ENCODE peak calls at places on chromosome 5, in ten cellular contexts. P is colonic mucosa, Y is right cardiac atrium, I is mammary epithelial cell, R is SJCRH30, A is A549, J is heart left ventricle, W is tibial artery, K is uterus, V is GM23248. D is an unnamed sample. For H3K4me1, the result is how much of the 10 kb centered on the place peaks cover.

GRCh38 chr5:55584398-55585265 is 49.9 kb upstream of the PLPP1 start:
- DNase-seq in Y (no peak), J (no peak), K (no peak), A (no peak), R (no peak), I (no peak), P (no peak), W (no peak), V (no peak), D (no peak)

GRCh38 chr5:124790895-124791732 is 44.7 kb upstream of the ZNF608 start:
- DNase-seq in J (no peak), P (peak), I (peak), R (peak), Y (no peak), A (peak), V (peak), W (no peak), K (no peak), D (no peak)

GRCh38 chr5:55232194-55232984 is 1.0 kb downstream of the CCNO start:
- DNase-seq in P (peak), V (peak), A (peak), K (no peak), J (no peak), W (no peak), I (peak), R (peak), Y (no peak), D (no peak)

GRCh38 chr5:31948006-31948405 is 226.1 kb downstream of the GOLPH3 start:
- DNase-seq in K (no peak), J (no peak), W (no peak), R (no peak), Y (no peak), I (peak), A (no peak), V (no peak), P (no peak), D (no peak)

GRCh38 chr5:67111779-67112178 is 84.8 kb downstream of the CD180 start:
- DNase-seq in Y (no peak), P (no peak), W (no peak), K (no peak), I (no peak), A (no peak), J (no peak), R (no peak), V (no peak), D (no peak)

GRCh38 chr5:1660037-1660400 is 136.3 kb upstream of the LPCAT1 start:
- DNase-seq in R (no peak), I (no peak), J (no peak), Y (peak), K (no peak), V (no peak), P (no peak), A (no peak), W (no peak), D (no peak)

GRCh38 chr5:31273161-31273560 is 79.7 kb downstream of the CDH6 start:
- DNase-seq in R (no peak), A (no peak), Y (no peak), P (no peak), W (no peak), K (no peak), J (no peak), I (no peak), V (no peak), D (no peak)

GRCh38 chr5:29853711-29854110 is 1339.8 kb upstream of the CDH6 start:
- DNase-seq in W (no peak), A (no peak), K (no peak), P (no peak), R (no peak), V (no peak), J (no peak), Y (no peak), I (no peak), D (no peak)

GRCh38 chr5:145887976-145888574 is 15.3 kb upstream of the GRXCR2 start:
- DNase-seq in Y (no peak), P (peak), I (peak), K (no peak), W (no peak), R (no peak), J (no peak), A (peak), V (peak), D (no peak)

GRCh38 chr5:90518666-90519065 is 10.7 kb downstream of the LYSMD3 start:
- DNase-seq in V (peak), J (no peak), A (peak), W (no peak), R (no peak), K (no peak), I (peak), Y (no peak), P (no peak), D (no peak)

GRCh38 chr5:172179032-172179989 is 8.7 kb downstream of the STK10 start:
- DNase-seq in V (no peak), R (peak), P (peak), Y (no peak), I (no peak), W (no peak), J (peak), K (no peak), A (no peak), D (peak)

GRCh38 chr5:149239917-149240316 is 31.7 kb upstream of the AFAP1L1 start:
- DNase-seq in W (no peak), J (no peak), P (no peak), I (no peak), V (no peak), Y (no peak), A (no peak), R (no peak), K (no peak), D (no peak)

GRCh38 chr5:81787843-81788242 is 36.9 kb upstream of the SSBP2 start:
- DNase-seq in P (peak), A (peak), J (peak), K (peak), W (peak), Y (no peak), V (peak), R (peak), I (peak), D (no peak)

GRCh38 chr5:122403256-122403655 is 91.2 kb downstream of the SNCAIP start:
- DNase-seq in K (no peak), A (no peak), I (no peak), Y (no peak), V (no peak), J (no peak), W (no peak), R (no peak), P (no peak), D (no peak)

GRCh38 chr5:124043456-124043855 is 531.5 kb downstream of the CSNK1G3 start:
- DNase-seq in R (no peak), J (no peak), V (no peak), K (no peak), P (no peak), W (no peak), I (no peak), A (peak), Y (no peak), D (no peak)

GRCh38 chr5:120073722-120074121 is 390.4 kb upstream of the PRR16 start:
- DNase-seq in R (peak), W (no peak), I (no peak), K (no peak), V (no peak), Y (no peak), P (no peak), J (no peak), A (no peak), D (no peak)

GRCh38 chr5:2185646-2186471 is 303.1 kb upstream of the IRX4 start:
- DNase-seq in W (no peak), R (no peak), K (no peak), I (no peak), V (no peak), P (peak), J (no peak), A (no peak), Y (no peak), D (no peak)

GRCh38 chr5:179403426-179404147 is 58.3 kb upstream of the ADAMTS2 start:
- DNase-seq in W (no peak), I (no peak), V (no peak), P (no peak), A (no peak), Y (no peak), K (no peak), J (no peak), R (no peak), D (no peak)

GRCh38 chr5:169296456-169297220 is 4.3 kb downstream of the SLIT3 start:
- DNase-seq in I (no peak), J (no peak), W (peak), Y (peak), V (peak), K (peak), A (peak), P (peak), R (no peak), D (no peak)

GRCh38 chr5:178333821-178334481 is 101.3 kb upstream of the PHYKPL start:
- DNase-seq in P (no peak), W (no peak), Y (peak), K (no peak), I (no peak), V (no peak), A (no peak), R (no peak), J (no peak), D (no peak)

GRCh38 chr5:178334856-178335255 is 102.3 kb upstream of the PHYKPL start:
- DNase-seq in I (no peak), R (no peak), K (no peak), P (no peak), Y (peak), J (no peak), W (no peak), V (no peak), A (no peak), D (no peak)

GRCh38 chr5:178330791-178331404 is 98.3 kb upstream of the PHYKPL start:
- DNase-seq in J (no peak), P (no peak), W (no peak), R (no peak), K (no peak), V (no peak), I (no peak), Y (peak), A (no peak), D (no peak)

GRCh38 chr5:178331491-178331981 is 98.9 kb upstream of the PHYKPL start:
- DNase-seq in V (peak), R (peak), J (peak), W (no peak), K (peak), P (peak), I (no peak), A (no peak), Y (peak), D (no peak)

GRCh38 chr5:178332096-178332780 is 99.6 kb upstream of the PHYKPL start:
- DNase-seq in J (no peak), K (no peak), W (no peak), R (no peak), Y (no peak), V (no peak), I (no peak), A (no peak), P (no peak), D (no peak)
- H3K4me1 ChIP-seq in J (under half), K (under half), W (under half), R (under half), Y (under half), V (under half), I (under half), A (under half), P (under half), D (under half)

DNA sequence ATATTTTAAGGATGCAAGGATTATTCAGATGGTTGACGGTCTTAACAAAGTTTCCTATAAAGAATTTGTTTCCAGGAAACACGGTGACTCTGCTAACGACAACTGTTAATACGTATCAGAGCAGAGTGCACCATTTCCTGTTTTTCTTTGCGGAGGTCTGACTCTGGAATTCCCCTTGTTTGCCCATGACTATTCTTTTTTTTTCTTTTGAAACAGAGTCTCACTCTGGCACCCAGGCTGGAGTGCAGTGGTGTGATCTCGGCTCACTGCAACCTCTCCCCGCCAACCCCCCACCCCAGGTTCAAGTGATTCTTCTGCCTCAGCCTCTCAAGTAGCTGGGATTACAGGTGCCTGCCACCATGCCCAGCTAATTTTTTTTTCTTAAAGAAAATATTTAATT is 115.9 kb downstream of the CDC42SE2 start:
- DNase-seq in V (no peak), A (peak), W (no peak), Y (peak), K (no peak), P (no peak), R (peak), I (no peak), J (no peak), D (peak)
- H3K27ac ChIP-seq in V (no peak), A (peak), W (no peak), Y (no peak), K (no peak), P (peak), R (peak), I (no peak), J (peak), D (peak)

DNA sequence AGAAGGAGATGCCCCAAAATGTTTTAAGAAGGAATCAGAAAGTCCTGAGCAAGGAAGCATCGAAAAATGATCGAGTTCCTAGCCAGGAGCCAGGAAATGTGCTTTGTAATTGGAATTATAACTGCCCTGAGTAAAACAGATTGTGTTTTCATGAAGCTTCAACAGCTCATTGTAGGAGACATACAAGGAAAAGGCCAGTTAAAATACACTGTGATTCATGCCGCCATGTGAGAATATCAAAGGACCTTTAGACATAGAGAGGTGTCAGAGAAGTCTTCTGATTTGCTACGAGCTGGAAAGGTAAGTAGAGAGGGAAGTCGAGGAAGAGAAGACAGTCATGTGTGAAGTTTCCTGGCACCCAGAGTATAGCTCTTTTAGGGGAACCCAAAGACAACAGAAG is 60.9 kb downstream of the NR3C1 start:
- DNase-seq in J (no peak), I (no peak), W (no peak), V (no peak), R (no peak), Y (no peak), P (no peak), K (no peak), A (no peak), D (no peak)
- H3K4me1 ChIP-seq in J (half or more), I (under half), W (half or more), V (half or more), R (under half), Y (under half), P (under half), K (under half), A (half or more), D (under half)

GRCh38 chr5:10593531-10594181 is 29.8 kb downstream of the ANKRD33B start:
- DNase-seq in I (no peak), J (no peak), A (no peak), P (no peak), K (no peak), W (no peak), V (no peak), Y (no peak), R (no peak), D (no peak)

GRCh38 chr5:10595305-10595677 is 31.4 kb downstream of the ANKRD33B start:
- DNase-seq in A (no peak), Y (no peak), K (no peak), V (peak), W (no peak), I (peak), J (no peak), P (no peak), R (peak), D (no peak)

GRCh38 chr5:10596310-10596703 is 32.4 kb downstream of the ANKRD33B start:
- DNase-seq in K (no peak), A (no peak), P (no peak), J (no peak), V (no peak), Y (no peak), R (no peak), I (no peak), W (no peak), D (no peak)

GRCh38 chr5:10595678-10596309 is 31.9 kb downstream of the ANKRD33B start:
- DNase-seq in R (peak), K (peak), W (peak), J (no peak), I (peak), A (peak), Y (peak), P (peak), V (peak), D (no peak)

DNA sequence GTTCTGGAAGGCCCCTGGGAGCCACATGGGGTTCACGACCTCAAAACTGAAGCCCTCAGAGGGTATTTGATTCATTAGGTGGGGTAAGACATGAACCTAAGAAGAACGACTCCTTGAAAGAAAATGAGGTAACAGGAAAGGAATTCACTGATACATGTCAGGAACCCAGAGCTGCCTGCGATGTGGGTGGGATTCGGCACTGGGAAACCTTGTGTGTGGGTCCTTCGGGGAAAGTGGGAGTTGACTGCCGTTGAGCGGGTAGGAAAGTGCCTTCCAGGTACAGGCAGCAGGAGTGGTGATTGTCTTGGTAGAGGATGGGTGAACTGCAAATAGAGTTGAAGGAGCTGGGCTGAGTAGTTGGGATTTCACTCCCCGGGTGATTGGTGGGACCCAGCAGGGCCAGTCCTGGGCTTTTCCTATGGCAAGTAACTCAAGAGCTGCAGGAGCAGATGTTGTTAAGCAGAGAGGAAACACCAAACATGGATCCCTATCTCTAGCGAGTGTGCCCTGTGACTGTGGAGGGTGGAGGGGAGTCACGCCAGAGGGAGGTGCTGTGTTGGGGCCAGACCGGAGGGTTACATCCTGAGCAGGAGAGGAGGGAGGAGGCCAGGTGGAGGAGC is 30.8 kb downstream of the ANKRD33B start:
- DNase-seq in A (no peak), V (no peak), I (no peak), K (no peak), W (no peak), J (no peak), P (no peak), Y (no peak), R (peak), D (no peak)
- H3K27ac ChIP-seq in A (peak), V (peak), I (peak), K (peak), W (no peak), J (peak), P (no peak), Y (peak), R (peak), D (no peak)

DNA sequence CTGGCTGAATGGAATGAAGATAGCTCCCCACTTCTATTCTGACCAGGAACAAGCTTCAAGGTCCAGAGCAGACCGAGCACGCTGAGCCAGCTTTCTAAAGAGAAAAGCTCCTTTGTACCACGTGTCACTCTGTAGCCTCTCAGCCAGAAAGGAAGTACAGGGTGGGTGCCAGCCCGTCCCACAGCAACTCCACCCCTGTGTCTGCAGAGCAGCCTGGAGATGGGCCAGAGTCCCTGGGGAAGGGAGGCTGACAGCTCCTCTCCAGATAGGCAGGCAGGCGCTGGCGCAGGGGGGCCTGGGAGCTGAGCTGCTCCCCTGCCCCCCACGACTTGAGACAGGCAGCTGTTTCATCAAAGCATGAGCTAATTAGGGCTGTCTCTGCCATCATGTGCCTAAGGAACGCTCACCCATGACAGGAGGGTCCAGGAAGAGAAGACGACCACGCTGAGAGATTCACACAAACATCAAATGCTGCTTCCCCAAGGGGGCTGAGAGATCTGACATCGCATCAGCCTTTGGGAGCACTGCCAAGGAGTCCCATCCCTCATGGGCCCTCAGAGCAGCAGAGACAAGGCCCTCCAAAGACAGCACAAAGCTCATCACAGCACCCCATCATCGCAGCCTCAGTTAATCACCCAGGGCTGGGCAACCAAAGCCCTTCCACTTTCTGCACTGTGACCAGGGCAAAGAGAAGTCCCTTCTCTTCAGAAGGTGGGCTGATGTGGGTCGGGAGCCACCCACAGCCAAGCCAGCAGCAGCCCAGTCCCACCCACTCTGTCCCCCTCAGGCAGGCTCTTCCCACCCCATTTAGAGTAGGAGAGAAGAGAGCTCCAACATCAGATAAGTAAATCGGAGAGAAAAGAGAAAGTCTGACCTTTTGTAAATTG is 78.5 kb upstream of the LRRTM2 start:
- DNase-seq in V (peak), K (peak), W (peak), J (peak), R (peak), P (peak), A (no peak), Y (peak), I (no peak), D (no peak)
- H3K4me1 ChIP-seq in V (under half), K (under half), W (half or more), J (under half), R (under half), P (under half), A (under half), Y (under half), I (under half), D (under half)